ENCODE peak calls at places on chromosomes 1 and 21, in six cellular contexts. One of them, this sample, is unnamed.

GRCh38 chr1:207423560-207424292 is 30.4 kb upstream of the CR2 start:
- DNase-seq in sigmoid colon: no peak
- DNase-seq in lung: no peak
- DNase-seq in fibroblast of lung: no peak
- DNase-seq in ovary: no peak
- DNase-seq in AG09309: no peak
- DNase-seq in this sample: no peak

GRCh38 chr1:23118957-23119792 is 49.5 kb downstream of the LUZP1 start:
- DNase-seq in sigmoid colon: no peak
- DNase-seq in lung: no peak
- DNase-seq in fibroblast of lung: peak; percentile 55
- DNase-seq in ovary: no peak
- DNase-seq in AG09309: no peak
- DNase-seq in this sample: no peak

GRCh38 chr1:38464071-38464661 is 395.4 kb downstream of the RRAGC start:
- DNase-seq in sigmoid colon: no peak
- DNase-seq in lung: no peak
- DNase-seq in fibroblast of lung: no peak
- DNase-seq in ovary: no peak
- DNase-seq in AG09309: no peak
- DNase-seq in this sample: no peak

GRCh38 chr1:91806777-91807700 is 78.9 kb downstream of the TGFBR3 start:
- DNase-seq in sigmoid colon: no peak
- DNase-seq in lung: no peak
- DNase-seq in fibroblast of lung: peak; percentile 59
- DNase-seq in ovary: no peak
- DNase-seq in AG09309: peak; percentile 55
- DNase-seq in this sample: no peak

GRCh38 chr1:94323311-94324167 is 86.2 kb upstream of the ARHGAP29 start:
- DNase-seq in sigmoid colon: no peak
- DNase-seq in lung: no peak
- DNase-seq in fibroblast of lung: no peak
- DNase-seq in ovary: no peak
- DNase-seq in AG09309: no peak
- DNase-seq in this sample: no peak

GRCh38 chr1:230633469-230633868 is 8.8 kb upstream of the COG2 start:
- DNase-seq in sigmoid colon: no peak
- DNase-seq in lung: no peak
- DNase-seq in fibroblast of lung: no peak
- DNase-seq in ovary: no peak
- DNase-seq in AG09309: no peak
- DNase-seq in this sample: no peak

GRCh38 chr1:176241385-176242015 is 34.4 kb upstream of the COP1 start:
- DNase-seq in sigmoid colon: no peak
- DNase-seq in lung: no peak
- DNase-seq in fibroblast of lung: peak; percentile 93
- DNase-seq in ovary: no peak
- DNase-seq in AG09309: peak; percentile 85
- DNase-seq in this sample: peak; percentile 83

GRCh38 chr21:33801424-33802405 is 113.9 kb downstream of the ATP5PO start:
- DNase-seq in sigmoid colon: no peak
- DNase-seq in lung: no peak
- DNase-seq in fibroblast of lung: peak; percentile 43
- DNase-seq in ovary: no peak
- DNase-seq in AG09309: peak; percentile 29
- DNase-seq in this sample: no peak

GRCh38 chr1:34847094-34847493 is 12.5 kb downstream of the SMIM12 start:
- DNase-seq in sigmoid colon: peak; percentile 24
- DNase-seq in lung: no peak
- DNase-seq in fibroblast of lung: no peak
- DNase-seq in ovary: no peak
- DNase-seq in AG09309: no peak
- DNase-seq in this sample: no peak

GRCh38 chr1:226001088-226001487 is 1.9 kb upstream of the SDE2 start:
- DNase-seq in sigmoid colon: no peak
- DNase-seq in lung: no peak
- DNase-seq in fibroblast of lung: no peak
- DNase-seq in ovary: no peak
- DNase-seq in AG09309: no peak
- DNase-seq in this sample: no peak

GRCh38 chr1:117067528-117068370 is 7.6 kb downstream of the TTF2 start:
- DNase-seq in sigmoid colon: peak; percentile 79
- DNase-seq in lung: peak; percentile 56
- DNase-seq in fibroblast of lung: peak; percentile 73
- DNase-seq in ovary: peak; percentile 55
- DNase-seq in AG09309: no peak
- DNase-seq in this sample: no peak

GRCh38 chr1:47912756-47913155 is 84.4 kb downstream of the TRABD2B start:
- DNase-seq in sigmoid colon: no peak
- DNase-seq in lung: no peak
- DNase-seq in fibroblast of lung: no peak
- DNase-seq in ovary: no peak
- DNase-seq in AG09309: no peak
- DNase-seq in this sample: no peak

GRCh38 chr1:149962039-149962647 is 25.5 kb upstream of the MTMR11 start:
- DNase-seq in sigmoid colon: no peak
- DNase-seq in lung: peak; percentile 68
- DNase-seq in fibroblast of lung: peak; percentile 89
- DNase-seq in ovary: peak; percentile 62
- DNase-seq in AG09309: peak; percentile 61
- DNase-seq in this sample: no peak

GRCh38 chr1:114333670-114334069 is 177.3 kb downstream of the TRIM33 start:
- DNase-seq in sigmoid colon: no peak
- DNase-seq in lung: no peak
- DNase-seq in fibroblast of lung: no peak
- DNase-seq in ovary: no peak
- DNase-seq in AG09309: no peak
- DNase-seq in this sample: no peak

GRCh38 chr1:221886311-221887090 is 144.6 kb upstream of the DUSP10 start:
- DNase-seq in sigmoid colon: no peak
- DNase-seq in lung: no peak
- DNase-seq in fibroblast of lung: no peak
- DNase-seq in ovary: no peak
- DNase-seq in AG09309: peak; percentile 16
- DNase-seq in this sample: no peak

GRCh38 chr21:24420694-24421093 is 1186.6 kb downstream of the MRPL39 start:
- DNase-seq in sigmoid colon: no peak
- DNase-seq in lung: no peak
- DNase-seq in fibroblast of lung: no peak
- DNase-seq in ovary: no peak
- DNase-seq in AG09309: no peak
- DNase-seq in this sample: no peak
- TF ChIP-seq CTCF in sigmoid colon: no peak
- TF ChIP-seq CTCF in lung: no peak
- TF ChIP-seq CTCF in fibroblast of lung: no peak
- TF ChIP-seq CTCF in ovary: no peak
- TF ChIP-seq CTCF in AG09309: no peak
- TF ChIP-seq CTCF in this sample: no peak

GRCh38 chr1:156214024-156214748 is 1.4 kb downstream of the PMF1 start:
- DNase-seq in sigmoid colon: no peak
- DNase-seq in lung: no peak
- DNase-seq in fibroblast of lung: peak; percentile 9
- DNase-seq in ovary: no peak
- DNase-seq in AG09309: no peak
- DNase-seq in this sample: no peak
- H3K4me3 ChIP-seq in sigmoid colon: peak overlapping the region; percentile 56
- H3K4me3 ChIP-seq in lung: no peak overlapping the region
- H3K4me3 ChIP-seq in fibroblast of lung: peak overlapping the region; percentile 74
- H3K4me3 ChIP-seq in ovary: peak overlapping the region; percentile 59
- H3K4me3 ChIP-seq in AG09309: peak overlapping the region; percentile 76
- H3K4me3 ChIP-seq in this sample: peak overlapping the region; percentile 61

DNA sequence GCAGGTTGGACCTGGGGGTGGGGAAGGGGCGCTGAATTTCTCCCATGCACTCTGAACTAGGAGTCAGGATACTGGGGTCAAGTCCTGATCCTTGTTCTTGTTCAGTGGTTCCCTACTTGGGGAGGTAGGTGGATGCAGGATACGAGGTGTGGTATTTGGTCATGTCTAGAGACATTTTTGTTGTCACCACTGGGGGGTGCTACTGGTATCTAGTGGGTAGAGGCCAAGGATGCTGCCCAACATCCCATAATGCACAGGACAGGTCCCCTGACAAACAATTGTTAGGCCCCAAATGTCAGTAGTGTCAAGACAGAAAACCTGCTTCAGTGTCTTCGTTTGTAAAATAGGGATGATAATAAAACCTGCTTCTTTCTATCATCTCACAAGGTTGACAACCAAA is 259.0 kb upstream of the FOXD3 start:
- DNase-seq in sigmoid colon: no peak
- DNase-seq in lung: no peak
- DNase-seq in fibroblast of lung: no peak
- DNase-seq in ovary: no peak
- DNase-seq in AG09309: no peak
- DNase-seq in this sample: no peak
- TF ChIP-seq CTCF in sigmoid colon: no peak
- TF ChIP-seq CTCF in lung: no peak
- TF ChIP-seq CTCF in fibroblast of lung: no peak
- TF ChIP-seq CTCF in ovary: no peak
- TF ChIP-seq CTCF in AG09309: no peak
- TF ChIP-seq CTCF in this sample: peak; percentile 42

DNA sequence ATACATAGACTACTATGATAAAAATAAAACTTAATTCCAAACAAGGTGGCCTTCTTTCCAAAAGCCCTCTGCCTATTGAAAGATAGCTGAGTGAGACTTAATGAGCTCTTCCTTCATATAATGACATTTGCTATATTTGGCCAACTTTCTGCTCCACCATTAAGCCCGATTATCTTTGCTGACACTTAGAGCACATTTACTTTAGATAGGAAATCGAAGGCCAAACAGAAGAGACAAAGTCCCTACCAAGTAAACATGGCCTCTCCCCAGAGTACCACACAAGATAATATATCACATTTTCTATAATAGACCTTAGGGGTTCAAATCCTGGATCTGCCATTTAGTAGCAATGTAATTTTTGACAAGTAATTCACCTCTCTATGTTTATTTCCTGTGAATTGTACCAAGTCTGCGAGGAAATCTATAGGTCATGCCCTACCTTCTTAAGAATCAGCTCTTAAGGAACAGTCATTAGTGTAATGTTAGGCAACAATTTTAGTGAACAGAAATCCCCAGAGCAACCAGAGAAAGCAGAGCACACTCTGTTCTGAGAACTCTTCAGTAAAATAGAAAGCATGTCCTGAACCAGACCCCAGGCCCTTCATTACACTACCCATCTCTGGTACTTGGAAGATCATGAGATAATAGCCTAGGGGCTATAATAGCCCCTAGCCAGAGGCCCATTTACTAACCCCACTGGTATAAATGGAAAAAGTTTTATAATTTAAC is 17.3 kb upstream of the COA6 start:
- DNase-seq in sigmoid colon: no peak
- DNase-seq in lung: no peak
- DNase-seq in fibroblast of lung: no peak
- DNase-seq in ovary: no peak
- DNase-seq in AG09309: no peak
- DNase-seq in this sample: no peak
- H3K4me3 ChIP-seq in sigmoid colon: no peak overlapping the region
- H3K4me3 ChIP-seq in lung: no peak overlapping the region
- H3K4me3 ChIP-seq in fibroblast of lung: no peak overlapping the region
- H3K4me3 ChIP-seq in ovary: no peak overlapping the region
- H3K4me3 ChIP-seq in AG09309: no peak overlapping the region
- H3K4me3 ChIP-seq in this sample: no peak overlapping the region

This sample was measured in epithelial cell of proximal tubule.